ENCODE peak calls at places on chromosomes 16 and 17, in seven cellular contexts. V, F, C, Y, G, U and O are unnamed samples. For H3K36me3, the result is how much of the 10 kb centered on the place peaks cover.

GRCh38 chr17:32610943-32611342 is 124.2 kb downstream of the CDK5R1 start:
- DNase-seq in V (no peak), F (no peak), C (no peak), Y (no peak), G (no peak), U (no peak), O (no peak)

GRCh38 chr17:80112471-80113032 is 11.2 kb downstream of the GAA start:
- DNase-seq in V (no peak), F (no peak), C (no peak), Y (no peak), G (peak), U (no peak), O (no peak)

GRCh38 chr16:50583211-50583610 is 35.0 kb downstream of the NKD1 start:
- DNase-seq in V (no peak), F (no peak), C (no peak), Y (no peak), G (no peak), U (no peak), O (no peak)

GRCh38 chr17:72852267-72852945 is 240.1 kb downstream of the SLC39A11 start:
- DNase-seq in V (no peak), F (no peak), C (no peak), Y (no peak), G (no peak), U (no peak), O (no peak)

GRCh38 chr17:17605747-17606083 is 14.2 kb upstream of the PEMT start:
- DNase-seq in V (no peak), F (no peak), C (no peak), Y (no peak), G (no peak), U (no peak), O (no peak)

GRCh38 chr17:61575352-61575975 is 15.6 kb downstream of the NACA2 start:
- DNase-seq in V (no peak), F (no peak), C (no peak), Y (no peak), G (no peak), U (no peak), O (no peak)

GRCh38 chr16:17053536-17054160 is 417.1 kb downstream of the XYLT1 start:
- DNase-seq in V (no peak), F (no peak), C (no peak), Y (no peak), G (no peak), U (no peak), O (no peak)

GRCh38 chr17:35791681-35792350 is 3.6 kb downstream of the MMP28 start:
- DNase-seq in V (no peak), F (no peak), C (no peak), Y (no peak), G (peak), U (no peak), O (no peak)

GRCh38 chr17:10725262-10725661 is 4.6 kb downstream of the TMEM220 start:
- DNase-seq in V (no peak), F (peak), C (no peak), Y (no peak), G (no peak), U (no peak), O (no peak)

GRCh38 chr17:38560503-38561318 is 45.0 kb downstream of the SRCIN1 start:
- DNase-seq in V (peak), F (no peak), C (no peak), Y (no peak), G (no peak), U (peak), O (no peak)

GRCh38 chr17:44222112-44222869 is 2.8 kb upstream of the UBTF start:
- DNase-seq in V (peak), F (peak), C (peak), Y (no peak), G (peak), U (peak), O (no peak)

GRCh38 chr17:77566151-77566550 is 392.4 kb upstream of the TNRC6C start:
- DNase-seq in V (no peak), F (no peak), C (no peak), Y (no peak), G (peak), U (no peak), O (no peak)

GRCh38 chr17:1365445-1366039 is 34.5 kb downstream of the YWHAE start:
- DNase-seq in V (peak), F (peak), C (no peak), Y (peak), G (no peak), U (peak), O (peak)

GRCh38 chr17:72657467-72658317 is 434.8 kb downstream of the SLC39A11 start:
- DNase-seq in V (no peak), F (peak), C (no peak), Y (no peak), G (no peak), U (no peak), O (no peak)

GRCh38 chr17:74325743-74326379 is at the start of gene KIF19:
- DNase-seq in V (peak), F (no peak), C (peak), Y (no peak), G (no peak), U (peak), O (peak)

GRCh38 chr17:46003907-46004748 is 5.1 kb downstream of the STH start:
- DNase-seq in V (no peak), F (peak), C (peak), Y (no peak), G (no peak), U (peak), O (no peak)

GRCh38 chr17:42568341-42569111 is 1.6 kb downstream of the MLX start:
- DNase-seq in V (no peak), F (no peak), C (no peak), Y (no peak), G (no peak), U (no peak), O (no peak)
- H3K36me3 ChIP-seq in V (under half), F (half or more), C (under half), Y (under half), G (half or more), U (under half), O (under half)

GRCh38 chr16:15516609-15517008 is 82.2 kb downstream of the BMERB1 start:
- DNase-seq in V (no peak), F (no peak), C (no peak), Y (no peak), G (no peak), U (no peak), O (no peak)
- H3K36me3 ChIP-seq in V (under half), F (under half), C (under half), Y (under half), G (under half), U (under half), O (under half)

GRCh38 chr16:1208239-1208830 is 16.7 kb downstream of the TPSG1 start:
- DNase-seq in V (no peak), F (no peak), C (no peak), Y (no peak), G (no peak), U (no peak), O (peak)

GRCh38 chr16:1206786-1207185 is 18.3 kb downstream of the TPSG1 start:
- DNase-seq in V (no peak), F (no peak), C (no peak), Y (no peak), G (no peak), U (no peak), O (no peak)

GRCh38 chr16:1211451-1212268 is 13.4 kb downstream of the TPSG1 start:
- DNase-seq in V (no peak), F (no peak), C (no peak), Y (no peak), G (no peak), U (no peak), O (no peak)

GRCh38 chr16:1210461-1210860 is 14.6 kb downstream of the TPSG1 start:
- DNase-seq in V (no peak), F (no peak), C (no peak), Y (no peak), G (no peak), U (no peak), O (no peak)

GRCh38 chr16:1209081-1209480 is 16.0 kb downstream of the TPSG1 start:
- DNase-seq in V (no peak), F (no peak), C (no peak), Y (no peak), G (no peak), U (no peak), O (no peak)
- H3K36me3 ChIP-seq in V (under half), F (under half), C (under half), Y (under half), G (under half), U (under half), O (under half)

GRCh38 chr16:57115148-57115503 is 22.7 kb downstream of the CPNE2 start:
- DNase-seq in V (no peak), F (no peak), C (no peak), Y (no peak), G (no peak), U (peak), O (no peak)
- H3K36me3 ChIP-seq in V (under half), F (under half), C (under half), Y (under half), G (under half), U (under half), O (under half)

DNA sequence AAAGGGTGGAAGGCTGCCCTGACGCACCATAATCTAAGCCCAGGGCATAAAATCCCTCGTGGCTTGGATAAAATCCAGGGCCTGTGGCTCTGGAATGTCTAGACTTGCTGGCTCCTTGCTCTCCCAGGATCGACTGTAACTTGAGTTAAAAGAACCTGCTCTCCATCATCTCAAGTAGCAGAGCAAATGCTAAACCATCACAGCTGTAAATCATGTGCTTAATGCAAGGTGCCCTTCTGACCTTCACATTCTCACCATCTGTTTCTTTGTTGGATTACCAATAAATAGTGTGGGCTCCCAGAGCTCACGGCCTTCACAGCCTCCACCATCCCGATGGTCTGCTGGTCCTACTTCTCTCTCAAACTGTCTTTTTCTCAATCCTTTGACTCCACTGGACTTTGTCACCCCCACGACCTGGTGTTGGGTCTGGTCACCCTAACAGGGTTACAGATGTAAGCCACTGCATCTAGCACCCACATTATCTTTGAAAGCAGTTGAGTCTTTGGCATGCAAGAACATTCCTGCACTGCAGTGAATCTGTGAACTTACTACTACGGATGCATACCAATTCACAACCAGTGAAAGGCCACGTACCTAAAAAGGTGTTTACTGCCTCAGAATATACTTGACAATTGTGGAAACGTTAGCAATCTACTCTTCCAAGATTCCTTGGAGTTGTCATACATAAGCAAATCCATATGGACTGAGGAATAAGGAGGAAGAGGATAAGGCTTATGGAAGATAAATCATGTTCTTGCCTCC is 15.3 kb downstream of the RSL1D1 start:
- DNase-seq in V (no peak), F (no peak), C (no peak), Y (no peak), G (peak), U (peak), O (no peak)
- H3K36me3 ChIP-seq in V (under half), F (under half), C (under half), Y (under half), G (half or more), U (under half), O (under half)